ENCODE peak calls at places on chromosomes 12 and 14, in four cellular contexts. C, A, U and V are unnamed samples. For H3K27me3, the result is how much of the 10 kb centered on the place peaks cover.

GRCh38 chr14:97021571-97022171 is 224.5 kb downstream of the VRK1 start:
- DNase-seq in C (no peak), A (no peak), U (no peak), V (no peak)

GRCh38 chr12:62724947-62725447 is 210.0 kb downstream of the PPM1H start:
- DNase-seq in C (peak), A (peak), U (peak), V (peak)

GRCh38 chr14:20988717-20989116 is 1.1 kb upstream of the METTL17 start:
- DNase-seq in C (no peak), U (no peak), A (no peak), V (no peak)

GRCh38 chr12:25960176-25960575 is 1.7 kb downstream of the RASSF8 start:
- DNase-seq in U (peak), C (no peak), A (peak), V (no peak)

GRCh38 chr14:105021656-105022275 is 883 bp upstream of the CDCA4 start:
- DNase-seq in U (peak), C (no peak), A (peak), V (peak)

GRCh38 chr12:25119020-25119419 is 75.9 kb downstream of the DNAI7 start:
- DNase-seq in U (no peak), C (no peak), A (no peak), V (no peak)

GRCh38 chr14:61470261-61470953 is 149.0 kb downstream of the PRKCH start:
- DNase-seq in U (no peak), A (peak), C (peak), V (peak)

GRCh38 chr12:130514149-130514551 is 176.5 kb downstream of the PIWIL1 start:
- DNase-seq in A (no peak), U (no peak), C (no peak), V (peak)

GRCh38 chr12:88578821-88579518 is 1.3 kb downstream of the KITLG start:
- DNase-seq in U (peak), C (peak), A (no peak), V (no peak)

GRCh38 chr12:55925870-55926737 is 1.6 kb downstream of the PYM1 start:
- DNase-seq in C (no peak), U (no peak), A (no peak), V (no peak)

GRCh38 chr14:93720076-93720815 is 68.0 kb downstream of the PRIMA1 start:
- DNase-seq in U (no peak), C (no peak), A (no peak), V (no peak)

GRCh38 chr12:93380480-93381121 is 2.9 kb downstream of the NUDT4 start:
- DNase-seq in A (peak), U (no peak), C (no peak), V (no peak)

GRCh38 chr12:30002677-30003076 is 218.9 kb upstream of the TMTC1 start:
- DNase-seq in C (no peak), U (no peak), A (no peak), V (no peak)

GRCh38 chr12:33649992-33650391 is 210.4 kb upstream of the SYT10 start:
- DNase-seq in A (no peak), U (no peak), C (no peak), V (peak)

GRCh38 chr12:122975790-122976647 is 975 bp downstream of the OGFOD2 start:
- DNase-seq in C (no peak), A (peak), U (peak), V (no peak)

GRCh38 chr12:47071241-47071852 is 8.1 kb upstream of the PCED1B start:
- DNase-seq in U (peak), A (no peak), C (peak), V (no peak)

GRCh38 chr14:52852810-52853521 is 61.6 kb upstream of the GNPNAT1 start:
- DNase-seq in C (no peak), U (no peak), A (no peak), V (no peak)

GRCh38 chr14:22185191-22185590 is 403.8 kb downstream of the DAD1 start:
- DNase-seq in C (no peak), U (no peak), A (peak), V (no peak)

GRCh38 chr12:112549031-112549430 is 130.3 kb downstream of the PTPN11 start:
- DNase-seq in A (no peak), C (no peak), U (no peak), V (no peak)

GRCh38 chr14:68668028-68668427 is 124.8 kb downstream of the ZFP36L1 start:
- DNase-seq in C (no peak), U (no peak), A (no peak), V (no peak)

GRCh38 chr12:83896416-83896815 is 1016.2 kb downstream of the SLC6A15 start:
- DNase-seq in A (no peak), C (no peak), U (no peak), V (no peak)

GRCh38 chr12:2640709-2641108 is 154.1 kb upstream of the FKBP4 start:
- DNase-seq in A (peak), U (no peak), C (no peak), V (peak)

GRCh38 chr14:96590190-96590860 is 88.1 kb downstream of the PAPOLA start:
- DNase-seq in U (peak), C (peak), A (no peak), V (no peak)

GRCh38 chr12:95736631-95737030 is 53.9 kb downstream of the NTN4 start:
- DNase-seq in A (peak), C (no peak), U (no peak), V (no peak)

GRCh38 chr14:61498303-61498702 is 176.9 kb downstream of the PRKCH start:
- DNase-seq in A (peak), C (no peak), U (no peak), V (no peak)

GRCh38 chr12:93813972-93814821 is 137.0 kb downstream of the CRADD start:
- DNase-seq in C (no peak), A (peak), U (peak), V (no peak)

GRCh38 chr14:64387232-64387737 is 868 bp upstream of the MTHFD1 start:
- DNase-seq in A (peak), U (no peak), C (no peak), V (no peak)

GRCh38 chr12:95996034-95996658 is at the start of gene HAL:
- DNase-seq in C (no peak), U (no peak), A (no peak), V (no peak)

GRCh38 chr12:57111046-57111698 is at the start of gene STAT6:
- DNase-seq in U (peak), C (no peak), A (peak), V (no peak)

GRCh38 chr14:31170411-31170810 is 37.2 kb downstream of the HECTD1 start:
- DNase-seq in A (peak), C (no peak), U (no peak), V (no peak)

GRCh38 chr12:32545413-32545970 is 133.6 kb upstream of the DNM1L start:
- DNase-seq in C (no peak), U (no peak), A (no peak), V (no peak)

GRCh38 chr12:48947727-48948126 is 9.6 kb downstream of the ARF3 start:
- DNase-seq in U (no peak), A (no peak), C (no peak), V (no peak)

GRCh38 chr14:82080319-82080718 is 546.7 kb upstream of the SEL1L start:
- DNase-seq in U (no peak), C (no peak), A (no peak), V (peak)

GRCh38 chr12:31238764-31239387 is 87.1 kb downstream of the SINHCAF start:
- DNase-seq in C (peak), U (peak), A (peak), V (peak)

GRCh38 chr14:58987601-58988000 is 200.9 kb upstream of the DAAM1 start:
- DNase-seq in U (no peak), A (no peak), C (no peak), V (no peak)
- H3K27me3 ChIP-seq in U (under half), A (under half), C (under half), V (under half)

GRCh38 chr12:51579321-51579850 is 11.6 kb upstream of the SCN8A start:
- DNase-seq in C (no peak), U (no peak), A (no peak), V (no peak)
- H3K27me3 ChIP-seq in C (under half), U (under half), A (under half), V (under half)

GRCh38 chr12:114411081-114411836 is 5.3 kb upstream of the TBX5 start:
- DNase-seq in C (no peak), U (no peak), A (no peak), V (no peak)
- H3K27me3 ChIP-seq in C (half or more), U (half or more), A (under half), V (half or more)

GRCh38 chr14:74429991-74430390 is 4.0 kb upstream of the SYNDIG1L start:
- DNase-seq in C (no peak), U (no peak), A (no peak), V (no peak)
- H3K27me3 ChIP-seq in C (half or more), U (under half), A (under half), V (under half)